ENCODE peak calls at places on chromosomes 13 and 19, in seven cellular contexts. X, G, H, V, M, U and P are unnamed samples.

GRCh38 chr13:40585911-40586471 is 80.5 kb downstream of the FOXO1 start:
- DNase-seq in X (no peak), G (no peak), H (no peak), V (no peak), M (no peak), U (peak), P (no peak)

GRCh38 chr19:18731562-18732008 is 48.1 kb downstream of the CRTC1 start:
- DNase-seq in X (no peak), G (no peak), H (no peak), V (peak), M (no peak), U (no peak), P (no peak)

GRCh38 chr19:579111-579841 is 6.9 kb downstream of the BSG start:
- DNase-seq in X (no peak), G (no peak), H (no peak), V (no peak), M (no peak), U (no peak), P (no peak)

GRCh38 chr19:8601796-8602195 is 8.7 kb downstream of the ADAMTS10 start:
- DNase-seq in X (no peak), G (no peak), H (no peak), V (no peak), M (no peak), U (no peak), P (no peak)

GRCh38 chr19:33134571-33135041 is 2.7 kb downstream of the WDR88 start:
- DNase-seq in X (peak), G (no peak), H (no peak), V (no peak), M (no peak), U (no peak), P (no peak)

GRCh38 chr13:39058040-39058439 is 19.8 kb downstream of the NHLRC3 start:
- DNase-seq in X (no peak), G (no peak), H (no peak), V (no peak), M (no peak), U (no peak), P (no peak)

GRCh38 chr19:15330801-15331418 is 1.4 kb downstream of the BRD4 start:
- DNase-seq in X (no peak), G (peak), H (no peak), V (peak), M (no peak), U (no peak), P (peak)

GRCh38 chr19:54459282-54460229 is 4.0 kb downstream of the LENG9 start:
- DNase-seq in X (no peak), G (no peak), H (no peak), V (no peak), M (no peak), U (no peak), P (no peak)

GRCh38 chr19:11435057-11435832 is at the start of the genes ODAD3 and PRKCSH:
- DNase-seq in X (peak), G (peak), H (peak), V (peak), M (peak), U (peak), P (peak)
- TF ChIP-seq CTCF in X (peak), G (peak), H (peak), V (peak), M (peak), U (peak), P (peak)

DNA sequence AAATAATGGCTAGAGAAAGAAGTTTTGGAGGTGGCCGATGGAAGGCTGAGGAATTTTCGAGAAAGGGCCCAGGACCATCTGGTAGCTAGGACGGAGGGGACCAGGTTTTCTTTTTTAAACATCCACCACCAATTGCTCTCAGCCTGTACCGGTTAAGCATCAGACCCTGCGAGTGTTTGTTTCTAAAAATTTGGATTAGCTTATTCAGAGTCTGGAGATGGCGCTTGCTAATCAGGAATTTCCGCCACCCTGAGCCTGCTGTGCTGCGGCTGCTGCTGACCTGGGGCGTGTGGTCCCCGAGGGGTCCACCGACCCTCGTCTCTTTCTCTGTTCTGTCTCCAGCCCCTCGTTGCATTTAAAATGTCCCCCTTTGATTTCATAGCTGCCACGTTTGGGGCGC is 2.0 kb downstream of the UHRF1 start:
- DNase-seq in X (no peak), G (no peak), H (no peak), V (peak), M (no peak), U (no peak), P (no peak)
- TF ChIP-seq CTCF in X (no peak), G (no peak), H (no peak), V (no peak), M (no peak), U (no peak), P (no peak)

DNA sequence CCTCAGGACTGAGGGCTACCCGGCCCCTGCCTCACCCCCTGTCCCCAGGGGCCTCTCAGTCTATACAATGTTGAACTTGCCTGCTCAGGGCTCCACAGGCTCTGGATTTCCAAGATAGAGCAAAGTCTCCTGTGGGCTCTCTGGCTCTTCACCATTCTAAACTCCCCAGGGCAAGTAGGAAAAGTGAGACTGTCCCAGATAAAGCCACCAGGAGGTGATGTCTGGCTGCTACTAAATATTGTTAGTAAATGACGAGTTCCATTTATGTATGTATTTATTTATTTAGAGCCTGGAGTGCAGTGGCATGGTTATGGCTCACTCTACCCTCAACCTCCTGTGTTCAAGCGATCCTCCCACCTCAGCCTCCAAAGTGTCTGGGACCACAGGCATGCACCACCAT is 73.6 kb upstream of the SIAH3 start:
- DNase-seq in X (no peak), G (no peak), H (no peak), V (peak), M (no peak), U (no peak), P (no peak)
- TF ChIP-seq CTCF in X (no peak), G (peak), H (no peak), V (peak), M (no peak), U (no peak), P (peak)

GRCh38 chr13:66543780-66544179 is 686.4 kb downstream of the PCDH9 start:
- DNase-seq in X (no peak), G (no peak), H (no peak), V (no peak), M (no peak), U (no peak), P (no peak)
- TF ChIP-seq CTCF in X (no peak), G (peak), H (no peak), V (peak), M (no peak), U (peak), P (no peak)